ENCODE peak calls at places on chromosomes 13 and 19, in seven cellular contexts. E is neuronal stem cell, X is ovary, M is GM23248, Q is upper lobe of right lung, D is ascending aorta, J is tibial artery. K is an unnamed sample.

GRCh38 chr13:97179501-97179900 is 42.6 kb upstream of the MBNL2 start:
- DNase-seq in J (no peak), M (no peak), E (no peak), Q (no peak), D (no peak), X (no peak), K (no peak)

GRCh38 chr13:95032114-95032513 is 269.1 kb downstream of the ABCC4 start:
- DNase-seq in D (no peak), X (no peak), M (no peak), Q (no peak), E (no peak), J (no peak), K (no peak)

GRCh38 chr13:19592657-19593175 is 31.4 kb upstream of the TPTE2 start:
- DNase-seq in J (no peak), M (no peak), E (no peak), X (no peak), Q (no peak), D (no peak), K (no peak)

GRCh38 chr13:110877737-110878136 is 37.1 kb downstream of the ANKRD10 start:
- DNase-seq in D (no peak), X (no peak), J (no peak), Q (no peak), E (no peak), M (peak; percentile 24), K (no peak)

GRCh38 chr13:34065915-34066314 is 248.0 kb downstream of the RFC3 start:
- DNase-seq in M (no peak), J (no peak), Q (no peak), D (no peak), X (no peak), E (no peak), K (no peak)

GRCh38 chr19:4375620-4376228 is 24.6 kb downstream of the SH3GL1 start:
- DNase-seq in J (peak; percentile 48), X (peak; percentile 32), E (no peak), D (no peak), Q (no peak), M (peak; percentile 87), K (no peak)

GRCh38 chr19:4357921-4358326 is 14.6 kb downstream of the MPND start:
- DNase-seq in J (no peak), Q (no peak), E (no peak), D (no peak), M (no peak), X (no peak), K (no peak)

GRCh38 chr13:48874165-48874564 is 101.5 kb upstream of the FNDC3A start:
- DNase-seq in Q (no peak), X (no peak), J (no peak), D (no peak), M (no peak), E (no peak), K (no peak)

GRCh38 chr13:110548891-110549794 is 12.4 kb downstream of the RAB20 start:
- DNase-seq in D (no peak), X (no peak), M (no peak), E (no peak), Q (no peak), J (no peak), K (no peak)

GRCh38 chr13:39273953-39274352 is 235.7 kb downstream of the NHLRC3 start:
- DNase-seq in D (no peak), X (no peak), J (no peak), Q (no peak), E (no peak), M (no peak), K (no peak)

GRCh38 chr19:48868196-48868886 is at the start of gene PLEKHA4:
- DNase-seq in X (peak; percentile 80), Q (peak; percentile 82), M (peak; percentile 80), J (peak; percentile 76), D (no peak), E (no peak), K (no peak)

GRCh38 chr19:45825917-45826893 is 11.1 kb upstream of the RSPH6A start:
- DNase-seq in M (no peak), X (no peak), Q (no peak), D (no peak), E (no peak), J (no peak), K (no peak)

GRCh38 chr19:45906221-45906620 is 3.8 kb upstream of the MYPOP start:
- DNase-seq in X (no peak), Q (no peak), M (peak; percentile 74), D (no peak), J (no peak), E (no peak), K (no peak)

GRCh38 chr13:30526612-30527217 is 61.0 kb upstream of the HMGB1 start:
- DNase-seq in X (no peak), E (no peak), Q (no peak), J (no peak), D (no peak), M (no peak), K (no peak)

GRCh38 chr19:572891-573825 is 762 bp downstream of the BSG start:
- DNase-seq in J (no peak), D (no peak), E (no peak), X (peak; percentile 62), M (peak; percentile 82), Q (peak; percentile 80), K (no peak)

GRCh38 chr13:112994084-112994780 is 25.2 kb downstream of the MCF2L start:
- DNase-seq in M (no peak), D (no peak), Q (no peak), X (no peak), E (no peak), J (no peak), K (no peak)

DNA sequence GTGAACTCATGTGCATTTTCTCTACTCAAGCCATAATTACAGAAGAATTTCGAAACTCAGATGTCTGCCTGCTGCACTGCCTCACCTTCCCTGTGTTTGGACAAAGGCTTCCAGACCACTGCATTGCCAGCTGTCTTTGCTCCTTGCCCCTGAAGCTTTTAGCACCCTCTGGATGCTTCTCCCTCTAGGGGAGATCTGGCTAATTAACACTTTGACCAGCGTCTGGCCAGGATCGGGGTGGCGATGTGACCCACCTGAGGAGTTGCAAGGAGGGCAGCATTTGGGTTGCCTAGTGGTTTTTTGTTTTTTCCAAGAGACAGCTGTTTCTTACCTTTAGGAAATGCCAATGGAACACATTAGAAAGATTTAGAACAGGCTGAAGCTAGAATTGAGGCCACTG is 127.7 kb upstream of the ZNF536 start:
- DNase-seq in M (no peak), X (no peak), J (no peak), E (no peak), Q (no peak), D (no peak), K (no peak)
- H3K4me3 ChIP-seq in M (no peak overlapping the region), X (no peak overlapping the region), J (no peak overlapping the region), E (no peak overlapping the region), Q (no peak overlapping the region), D (no peak overlapping the region), K (no peak overlapping the region)

DNA sequence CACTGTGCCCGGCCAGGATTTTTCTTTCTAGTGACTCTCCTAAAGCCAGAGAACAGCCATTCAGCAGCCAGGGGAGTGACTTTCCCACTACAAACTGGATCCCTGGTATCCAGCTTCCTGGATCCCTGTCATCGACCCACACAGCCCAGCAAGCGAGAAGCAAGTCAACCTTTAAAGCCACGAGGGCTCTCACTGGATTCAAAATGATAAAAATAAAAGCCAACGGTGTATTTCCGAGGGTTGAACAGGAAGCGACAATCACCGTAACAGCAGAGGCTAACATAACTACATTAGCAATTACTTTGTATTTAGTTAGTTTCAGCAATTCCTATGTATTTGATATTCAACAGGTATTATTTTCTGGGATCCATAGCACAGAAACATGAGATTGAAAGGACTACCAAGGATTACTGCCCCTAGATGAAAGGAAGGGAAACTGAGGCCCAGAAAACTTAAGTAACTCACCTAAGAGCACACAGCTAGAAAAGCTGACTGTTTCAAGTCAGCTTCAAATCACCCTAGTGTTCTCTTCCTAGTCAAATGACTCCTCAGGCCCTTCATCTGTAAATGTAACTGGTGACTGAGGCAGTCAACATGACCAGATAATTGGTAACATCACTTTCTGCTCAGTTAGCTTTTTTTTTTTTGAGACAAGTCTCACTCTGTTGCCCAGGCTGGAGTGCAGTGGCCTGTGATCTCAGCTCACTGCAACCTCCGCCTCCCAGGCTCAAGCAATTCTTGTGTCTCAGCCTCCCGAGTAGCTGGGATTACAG is 2.7 kb downstream of the RFX1 start:
- DNase-seq in E (no peak), D (no peak), J (no peak), M (peak; percentile 48), Q (no peak), X (no peak), K (no peak)
- H3K27ac ChIP-seq in E (no peak overlapping the region), D (peak overlapping the region; percentile 100), J (peak overlapping the region; percentile 100), M (peak overlapping the region; percentile 97), Q (peak overlapping the region; percentile 100), X (no peak overlapping the region), K (peak overlapping the region; percentile 72)

GRCh38 chr19:18457478-18458331 is 19.8 kb upstream of the ISYNA1 start:
- DNase-seq in Q (no peak), X (no peak), J (no peak), E (no peak), M (no peak), D (no peak), K (no peak)
- H3K4me1 ChIP-seq in Q (peaks cover 14% of the 10 kb centered on the region), X (peaks cover 10% of the 10 kb centered on the region), J (peaks cover 48% of the 10 kb centered on the region), E (peaks cover 7% of the 10 kb centered on the region), M (peaks cover 33% of the 10 kb centered on the region), D (peaks cover 42% of the 10 kb centered on the region), K (no peaks in the 10 kb centered on the region)

GRCh38 chr19:2326699-2327360 is 1.6 kb downstream of the LSM7 start:
- DNase-seq in X (no peak), D (no peak), M (peak; percentile 20), J (no peak), E (no peak), Q (no peak), K (no peak)
- H3K4me3 ChIP-seq in X (no peak overlapping the region), D (peak overlapping the region; percentile 73), M (peak overlapping the region; percentile 95), J (no peak overlapping the region), E (peak overlapping the region; percentile 12), Q (peak overlapping the region; percentile 73), K (no peak overlapping the region)